ENCODE peak calls at places on chromosomes 5 and 9, in eight cellular contexts. O is Peyer's patch; G is NCI-H460; F is brain microvascular endothelial cell; E is HTR-8/SVneo; D is naive thymus-derived CD8-positive, alpha-beta T cell; T is AML-193; S is smooth muscle cell of the brain vasculature. C is an unnamed sample.
A peak's percentile ranks its signal among the peaks of the same experiment; 100 is the strongest.

GRCh38 chr9:119601632-119602031 is 232.4 kb upstream of the BRINP1 start:
- DNase-seq in O (no peak), G (no peak), F (no peak), E (no peak), D (no peak), T (no peak), S (no peak), C (no peak)

GRCh38 chr9:1051286-1052118 is 1.3 kb downstream of the DMRT2 start:
- DNase-seq in O (peak; percentile 73), G (peak; percentile 6), F (no peak), E (no peak), D (no peak), T (no peak), S (no peak), C (no peak)

GRCh38 chr5:9046756-9047481 is 499.0 kb downstream of the SEMA5A start:
- DNase-seq in O (no peak), G (no peak), F (peak; percentile 100), E (peak; percentile 82), D (no peak), T (no peak), S (no peak), C (no peak)

GRCh38 chr5:75306746-75307145 is 30.3 kb upstream of the HMGCR start:
- DNase-seq in O (no peak), G (no peak), F (no peak), E (no peak), D (no peak), T (no peak), S (no peak), C (no peak)

GRCh38 chr5:135236187-135236835 is 162.7 kb downstream of the MACROH2A1 start:
- DNase-seq in O (peak; percentile 31), G (no peak), F (no peak), E (no peak), D (no peak), T (no peak), S (no peak), C (no peak)

GRCh38 chr9:136658849-136659535 is 3.7 kb upstream of the EGFL7 start:
- DNase-seq in O (no peak), G (no peak), F (no peak), E (no peak), D (no peak), T (no peak), S (no peak), C (peak; percentile 44)

GRCh38 chr5:134647750-134648424 is 698 bp upstream of the SEC24A start:
- DNase-seq in O (no peak), G (peak; percentile 8), F (no peak), E (no peak), D (no peak), T (peak; percentile 41), S (no peak), C (peak; percentile 32)

GRCh38 chr5:163496286-163496685 is 9.1 kb upstream of the MAT2B start:
- DNase-seq in O (no peak), G (no peak), F (no peak), E (no peak), D (no peak), T (no peak), S (no peak), C (no peak)

GRCh38 chr9:79693750-79694149 is 122.0 kb downstream of the TLE4 start:
- DNase-seq in O (no peak), G (no peak), F (no peak), E (no peak), D (no peak), T (no peak), S (no peak), C (no peak)

GRCh38 chr5:142981475-142981874 is 211.3 kb downstream of the ARHGAP26 start:
- DNase-seq in O (no peak), G (no peak), F (no peak), E (no peak), D (no peak), T (no peak), S (no peak), C (no peak)

GRCh38 chr5:64273276-64273675 is 107.6 kb downstream of the RNF180 start:
- DNase-seq in O (no peak), G (no peak), F (no peak), E (no peak), D (no peak), T (no peak), S (no peak), C (no peak)

GRCh38 chr5:88882321-88883038 is 504 bp downstream of the MEF2C start:
- DNase-seq in O (no peak), G (no peak), F (peak; percentile 22), E (no peak), D (no peak), T (peak; percentile 18), S (no peak), C (peak; percentile 60)

GRCh38 chr5:126970517-126971017 is 59.8 kb downstream of the MARCHF3 start:
- DNase-seq in O (no peak), G (no peak), F (peak; percentile 36), E (no peak), D (no peak), T (no peak), S (peak; percentile 9), C (peak; percentile 34)

GRCh38 chr5:132439521-132440206 is 50.9 kb downstream of the IRF1 start:
- DNase-seq in O (no peak), G (no peak), F (peak; percentile 84), E (peak; percentile 75), D (no peak), T (no peak), S (no peak), C (no peak)

C was measured in Kasumi-1.